ENCODE peak calls at places on chromosomes 12 and 14, in seven cellular contexts. M is COR-L47; H is activated CD8-positive, alpha-beta T cell treated with anti-CD3 and anti-CD28 coated beads, Interleukin-2, amount 10 ng/mL, durations not matched to agents 7 days and 5 days; G is occipital lobe; J is H54; T is AG09309; U is cardiac septum. O is an unnamed sample.

GRCh38 chr12:93762059-93762719 is 85.0 kb downstream of the CRADD start:
- DNase-seq in M (no peak), H (no peak), G (no peak), J (no peak), T (no peak), U (no peak), O (no peak)

GRCh38 chr12:67457799-67458680 is 188.9 kb downstream of the CAND1 start:
- DNase-seq in M (no peak), H (no peak), G (no peak), J (no peak), T (no peak), U (no peak), O (peak; percentile 33)

GRCh38 chr12:128829870-128830504 is 6.2 kb upstream of the SLC15A4 start:
- DNase-seq in M (no peak), H (no peak), G (no peak), J (no peak), T (no peak), U (no peak), O (peak; percentile 81)

GRCh38 chr12:109385339-109386078 is 37.8 kb downstream of the MYO1H start:
- DNase-seq in M (peak; percentile 62), H (no peak), G (no peak), J (peak; percentile 19), T (peak; percentile 29), U (no peak), O (peak; percentile 48)

GRCh38 chr14:32018391-32019092 is 58.6 kb upstream of the ARHGAP5 start:
- DNase-seq in M (no peak), H (no peak), G (no peak), J (no peak), T (no peak), U (no peak), O (no peak)

GRCh38 chr12:108921946-108922345 is 42.1 kb downstream of the DAO start:
- DNase-seq in M (no peak), H (no peak), G (no peak), J (no peak), T (no peak), U (no peak), O (no peak)

GRCh38 chr12:6426882-6427671 is 17.7 kb upstream of the CD27 start:
- DNase-seq in M (no peak), H (peak; percentile 86), G (no peak), J (no peak), T (no peak), U (no peak), O (no peak)

GRCh38 chr12:23204933-23205778 is 580.2 kb downstream of the ETNK1 start:
- DNase-seq in M (no peak), H (peak; percentile 25), G (no peak), J (peak; percentile 12), T (peak; percentile 23), U (no peak), O (peak; percentile 26)

GRCh38 chr14:61802010-61802621 is 39.9 kb downstream of the SNAPC1 start:
- DNase-seq in M (no peak), H (no peak), G (no peak), J (no peak), T (no peak), U (no peak), O (no peak)

GRCh38 chr12:49692851-49693250 is 14.4 kb downstream of the FMNL3 start:
- DNase-seq in M (no peak), H (no peak), G (no peak), J (no peak), T (no peak), U (no peak), O (no peak)

GRCh38 chr12:3184485-3184884 is 107.3 kb downstream of the TSPAN9 start:
- DNase-seq in M (no peak), H (no peak), G (no peak), J (no peak), T (no peak), U (no peak), O (no peak)

GRCh38 chr12:97924122-97924521 is 461.5 kb downstream of the RMST start:
- DNase-seq in M (no peak), H (no peak), G (no peak), J (no peak), T (no peak), U (no peak), O (no peak)

GRCh38 chr12:59595097-59595496 is 732 bp upstream of the SLC16A7 start:
- DNase-seq in M (no peak), H (no peak), G (no peak), J (no peak), T (no peak), U (no peak), O (no peak)

GRCh38 chr14:97410667-97411286 is 613.6 kb downstream of the VRK1 start:
- DNase-seq in M (no peak), H (no peak), G (no peak), J (no peak), T (no peak), U (no peak), O (no peak)

GRCh38 chr14:50560929-50561280 is 960 bp downstream of the ATL1 start:
- DNase-seq in M (peak; percentile 73), H (peak; percentile 47), G (peak; percentile 80), J (peak; percentile 26), T (peak; percentile 20), U (peak; percentile 88), O (no peak)

GRCh38 chr14:38310420-38310995 is 54.6 kb upstream of the CLEC14A start:
- DNase-seq in M (no peak), H (no peak), G (no peak), J (no peak), T (no peak), U (no peak), O (no peak)

GRCh38 chr12:112169966-112170365 is 44.6 kb downstream of the TRAFD1 start:
- DNase-seq in M (no peak), H (no peak), G (no peak), J (no peak), T (no peak), U (no peak), O (no peak)

GRCh38 chr14:61563162-61563511 is 132.2 kb upstream of the HIF1A start:
- DNase-seq in M (peak; percentile 44), H (no peak), G (no peak), J (no peak), T (no peak), U (no peak), O (no peak)

O was measured in RPMI8226.